ENCODE peak calls at places on chromosomes 2 and 18, in four cellular contexts. Y is lower lobe of right lung, F is NB4, L is uterus. N is an unnamed sample.

GRCh38 chr2:44994377-44994776 is 14.9 kb downstream of the SIX2 start:
- DNase-seq in L (no peak), F (no peak), Y (no peak), N (no peak)

GRCh38 chr2:9333591-9334171 is 89.6 kb downstream of the ITGB1BP1 start:
- DNase-seq in F (peak; percentile 75), L (peak; percentile 66), Y (no peak), N (peak; percentile 89)

GRCh38 chr2:237752761-237753165 is 45.8 kb upstream of the RBM44 start:
- DNase-seq in Y (no peak), L (no peak), F (no peak), N (no peak)

GRCh38 chr2:167953790-167954189 is 293.6 kb downstream of the STK39 start:
- DNase-seq in Y (no peak), F (no peak), L (no peak), N (no peak)

GRCh38 chr2:175579646-175580045 is 398.1 kb upstream of the ATP5MC3 start:
- DNase-seq in F (peak; percentile 79), Y (no peak), L (no peak), N (no peak)

GRCh38 chr2:54360055-54360792 is 95.9 kb upstream of the SPTBN1 start:
- DNase-seq in Y (no peak), L (peak; percentile 81), F (no peak), N (peak; percentile 50)

GRCh38 chr2:46601328-46601963 is 122.1 kb downstream of the TMEM247 start:
- DNase-seq in F (no peak), Y (no peak), L (no peak), N (peak; percentile 20)

GRCh38 chr2:164841719-164842623 is at the start of gene COBLL1:
- DNase-seq in Y (peak; percentile 87), F (peak; percentile 30), L (peak; percentile 63), N (peak; percentile 72)

GRCh38 chr2:112794131-112794733 is 9.9 kb upstream of the IL1A start:
- DNase-seq in L (no peak), Y (peak; percentile 74), F (peak; percentile 97), N (peak; percentile 63)

GRCh38 chr18:26089247-26090129 is 925 bp downstream of the SS18 start:
- DNase-seq in Y (no peak), F (peak; percentile 34), L (no peak), N (peak; percentile 46)

GRCh38 chr18:32754508-32755263 is 18.1 kb downstream of the KLHL14 start:
- DNase-seq in L (no peak), Y (no peak), F (no peak), N (no peak)

GRCh38 chr2:120606931-120607330 is 128.7 kb upstream of the GLI2 start:
- DNase-seq in L (no peak), Y (peak; percentile 36), F (no peak), N (no peak)

GRCh38 chr2:74958277-74959105 is at the start of gene POLE4:
- DNase-seq in Y (peak; percentile 96), F (peak; percentile 94), L (peak; percentile 90), N (peak; percentile 91)
- TF ChIP-seq CTCF in Y (peak; percentile 14), F (no peak), L (no peak), N (no peak)

GRCh38 chr2:74843371-74844298 is 9.7 kb downstream of the HK2 start:
- DNase-seq in L (no peak), F (peak; percentile 70), Y (no peak), N (peak; percentile 74)
- H3K4me3 ChIP-seq in L (no peak overlapping the region), F (no peak overlapping the region), Y (no peak overlapping the region), N (no peak overlapping the region)

GRCh38 chr2:96202152-96202856 is 6.3 kb downstream of the STARD7 start:
- DNase-seq in L (no peak), Y (peak; percentile 58), F (no peak), N (no peak)
- TF ChIP-seq CTCF in L (no peak), Y (no peak), F (no peak), N (no peak)

DNA sequence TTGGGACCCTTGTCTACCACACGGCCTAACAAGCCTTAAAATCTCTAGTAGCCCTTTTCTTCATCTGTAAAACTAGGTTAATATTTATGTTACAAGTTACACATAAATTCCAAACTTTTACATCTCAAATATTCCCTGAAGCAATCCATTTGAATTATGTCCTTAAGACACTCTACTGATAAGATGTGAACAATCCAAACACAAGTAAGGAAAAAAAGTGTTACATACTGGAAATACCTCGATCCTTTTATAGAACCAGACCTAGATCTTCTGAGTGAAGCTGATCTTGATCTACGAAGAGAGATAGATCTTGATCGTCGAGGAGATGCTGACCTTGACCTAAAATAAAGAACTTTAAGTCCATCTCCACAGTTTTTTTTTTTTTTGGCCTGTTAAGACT is 3.3 kb downstream of the SRSF7 start:
- DNase-seq in L (no peak), F (no peak), Y (no peak), N (no peak)
- H3K4me3 ChIP-seq in L (no peak overlapping the region), F (peak overlapping the region; percentile 96), Y (no peak overlapping the region), N (no peak overlapping the region)

DNA sequence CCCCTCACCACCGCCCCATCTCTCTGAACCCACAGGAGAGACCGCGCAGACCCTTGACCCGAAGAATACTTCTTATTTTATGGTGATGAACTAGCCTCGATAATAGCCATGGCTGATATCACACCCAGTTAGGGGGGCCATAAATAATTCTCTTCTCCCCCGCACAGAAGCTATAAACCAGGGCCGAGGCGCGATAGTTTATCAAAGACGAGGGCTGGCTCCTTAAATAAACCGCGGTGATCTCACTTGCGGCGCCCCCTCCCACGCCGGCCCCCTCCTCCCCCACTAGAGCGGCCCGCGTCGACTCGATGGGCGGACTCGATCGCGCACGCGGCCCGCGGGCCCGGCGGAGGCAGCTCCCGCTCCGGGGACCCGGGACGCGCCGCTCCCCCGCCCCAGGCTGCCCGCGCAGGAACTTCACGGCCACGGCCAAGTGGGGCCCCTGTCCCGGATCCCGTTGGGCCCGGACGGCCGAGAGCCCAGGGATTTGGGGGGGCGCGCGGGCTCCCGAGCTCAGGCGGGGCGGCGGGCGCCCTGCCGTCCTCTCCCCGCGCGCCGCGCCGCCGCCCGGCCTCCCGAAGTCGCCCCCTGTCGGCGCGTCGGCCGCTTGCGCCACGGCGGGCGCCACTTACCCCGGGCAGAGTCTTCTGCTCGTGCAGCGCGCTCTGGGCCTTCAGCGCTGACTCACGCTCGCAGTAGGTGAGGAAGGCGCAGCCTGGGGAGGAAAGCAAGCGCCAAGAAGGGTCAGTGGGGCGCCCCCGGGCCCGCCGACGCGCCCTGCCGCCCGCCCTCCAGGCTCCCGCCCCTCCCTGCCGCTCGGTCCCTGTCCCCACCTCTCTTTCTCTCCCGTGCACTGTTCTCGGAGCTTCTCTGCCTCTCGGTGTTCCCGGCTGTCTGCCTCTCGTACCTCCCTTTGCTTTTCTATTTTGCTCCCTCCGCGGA is 80.4 kb downstream of the CELF4 start:
- DNase-seq in Y (no peak), F (no peak), L (no peak), N (no peak)
- TF ChIP-seq CTCF in Y (no peak), F (no peak), L (no peak), N (no peak)

GRCh38 chr2:195660265-195660890 is 3.4 kb downstream of the SLC39A10 start:
- DNase-seq in Y (no peak), L (peak; percentile 73), F (peak; percentile 87), N (peak; percentile 87)
- H3K4me3 ChIP-seq in Y (peak overlapping the region; percentile 9), L (no peak overlapping the region), F (peak overlapping the region; percentile 87), N (no peak overlapping the region)

GRCh38 chr2:217444932-217445331 is 557.9 kb downstream of the TNS1 start:
- DNase-seq in Y (no peak), L (no peak), F (no peak), N (no peak)
- TF ChIP-seq CTCF in Y (no peak), L (no peak), F (no peak), N (no peak)

GRCh38 chr2:236172238-236172865 is 4.2 kb upstream of the GBX2 start:
- DNase-seq in Y (no peak), F (no peak), L (no peak), N (no peak)
- H3K4me3 ChIP-seq in Y (no peak overlapping the region), F (no peak overlapping the region), L (no peak overlapping the region), N (no peak overlapping the region)

GRCh38 chr2:219542931-219543595 is 546 bp downstream of the CHPF start:
- DNase-seq in F (peak; percentile 56), L (no peak), Y (no peak), N (peak; percentile 32)

GRCh38 chr2:219540784-219541504 is 2.7 kb downstream of the CHPF start:
- DNase-seq in F (no peak), L (peak; percentile 18), Y (no peak), N (no peak)

GRCh38 chr2:219539926-219540678 is 3.5 kb downstream of the CHPF start:
- DNase-seq in Y (no peak), F (no peak), L (peak; percentile 19), N (no peak)

GRCh38 chr2:219543596-219544358 is at the start of the genes CHPF and TMEM198:
- DNase-seq in F (peak; percentile 99), Y (peak; percentile 98), L (peak; percentile 98), N (peak; percentile 99)

GRCh38 chr2:219541611-219542180 is 1.9 kb downstream of the CHPF start:
- DNase-seq in Y (peak; percentile 91), F (peak; percentile 81), L (peak; percentile 67), N (peak; percentile 70)
- TF ChIP-seq CTCF in Y (peak; percentile 90), F (peak; percentile 87), L (peak; percentile 83), N (peak; percentile 87)

GRCh38 chr18:9434240-9434701 is 41.0 kb upstream of the RALBP1 start:
- DNase-seq in Y (no peak), F (no peak), L (no peak), N (no peak)
- H3K4me3 ChIP-seq in Y (no peak overlapping the region), F (no peak overlapping the region), L (no peak overlapping the region), N (no peak overlapping the region)